ENCODE peak calls at places on chromosome 5, in four cellular contexts. F is GM12878, Z is HepG2, L is SK-N-SH. U is an unnamed sample.
A peak's percentile ranks its signal among the peaks of the same experiment; 100 is the strongest.

GRCh38 chr5:137254695-137255094 is 244.4 kb downstream of the SPOCK1 start:
- DNase-seq in F (no peak), Z (no peak), L (peak; percentile 23), U (no peak)

GRCh38 chr5:175697846-175698245 is 40.0 kb downstream of the HRH2 start:
- DNase-seq in F (no peak), Z (no peak), L (no peak), U (no peak)

GRCh38 chr5:131796793-131797693 is at the start of gene FNIP1:
- DNase-seq in F (peak; percentile 86), Z (peak; percentile 95), L (peak; percentile 100), U (peak; percentile 85)

GRCh38 chr5:171601266-171601881 is 181.9 kb downstream of the FGF18 start:
- DNase-seq in F (no peak), Z (no peak), L (no peak), U (no peak)

GRCh38 chr5:14518638-14519037 is 63.0 kb upstream of the OTULINL start:
- DNase-seq in F (no peak), Z (no peak), L (no peak), U (no peak)

GRCh38 chr5:100840364-100840763 is 62.7 kb downstream of the ST8SIA4 start:
- DNase-seq in F (peak; percentile 81), Z (no peak), L (no peak), U (peak; percentile 23)

GRCh38 chr5:89213584-89213983 is 330.6 kb upstream of the MEF2C start:
- DNase-seq in F (no peak), Z (no peak), L (no peak), U (no peak)

GRCh38 chr5:4921929-4922328 is 218.2 kb upstream of the ADAMTS16 start:
- DNase-seq in F (no peak), Z (no peak), L (no peak), U (no peak)

GRCh38 chr5:163964650-163965049 is 459.2 kb downstream of the MAT2B start:
- DNase-seq in F (no peak), Z (no peak), L (no peak), U (no peak)

GRCh38 chr5:134590992-134591659 is 41.5 kb downstream of the SAR1B start:
- DNase-seq in F (no peak), Z (peak; percentile 71), L (no peak), U (peak; percentile 79)

GRCh38 chr5:119330367-119331183 is 25.2 kb upstream of the TNFAIP8 start:
- DNase-seq in F (no peak), Z (no peak), L (no peak), U (no peak)

GRCh38 chr5:43041131-43041668 is 1.1 kb upstream of the ANXA2R start:
- DNase-seq in F (no peak), Z (no peak), L (no peak), U (no peak)

GRCh38 chr5:137622850-137623249 is 113.0 kb downstream of the KLHL3 start:
- DNase-seq in F (peak; percentile 9), Z (peak; percentile 64), L (no peak), U (no peak)

GRCh38 chr5:33530183-33530962 is 89.6 kb downstream of the TARS1 start:
- DNase-seq in F (no peak), Z (no peak), L (no peak), U (no peak)

GRCh38 chr5:128052764-128053163 is 30.8 kb upstream of the SLC12A2 start:
- DNase-seq in F (no peak), Z (no peak), L (no peak), U (no peak)

GRCh38 chr5:38455797-38456330 is 100.6 kb downstream of the LIFR start:
- DNase-seq in F (no peak), Z (no peak), L (no peak), U (no peak)

GRCh38 chr5:83524991-83525390 is 53.4 kb downstream of the VCAN start:
- DNase-seq in F (no peak), Z (no peak), L (no peak), U (no peak)

GRCh38 chr5:82635561-82636288 is 357.6 kb upstream of the RPS23 start:
- DNase-seq in F (no peak), Z (peak; percentile 98), L (no peak), U (peak; percentile 13)

GRCh38 chr5:77369566-77369965 is 122.5 kb downstream of the WDR41 start:
- DNase-seq in F (no peak), Z (no peak), L (no peak), U (no peak)

GRCh38 chr5:71922584-71923106 is 184.6 kb upstream of the MAP1B start:
- DNase-seq in F (no peak), Z (peak; percentile 3), L (no peak), U (peak; percentile 85)

GRCh38 chr5:16755641-16756040 is 138.8 kb upstream of the RETREG1 start:
- DNase-seq in F (no peak), Z (no peak), L (no peak), U (no peak)

GRCh38 chr5:55421074-55421529 is 113.3 kb downstream of the MTREX start:
- DNase-seq in F (peak; percentile 15), Z (no peak), L (no peak), U (no peak)

GRCh38 chr5:115366223-115366622 is 69.8 kb upstream of the CCDC112 start:
- DNase-seq in F (no peak), Z (no peak), L (peak; percentile 22), U (no peak)
- TF ChIP-seq SIN3A in F (no peak), Z (no peak), L (peak; percentile 72), U (no peak)

DNA sequence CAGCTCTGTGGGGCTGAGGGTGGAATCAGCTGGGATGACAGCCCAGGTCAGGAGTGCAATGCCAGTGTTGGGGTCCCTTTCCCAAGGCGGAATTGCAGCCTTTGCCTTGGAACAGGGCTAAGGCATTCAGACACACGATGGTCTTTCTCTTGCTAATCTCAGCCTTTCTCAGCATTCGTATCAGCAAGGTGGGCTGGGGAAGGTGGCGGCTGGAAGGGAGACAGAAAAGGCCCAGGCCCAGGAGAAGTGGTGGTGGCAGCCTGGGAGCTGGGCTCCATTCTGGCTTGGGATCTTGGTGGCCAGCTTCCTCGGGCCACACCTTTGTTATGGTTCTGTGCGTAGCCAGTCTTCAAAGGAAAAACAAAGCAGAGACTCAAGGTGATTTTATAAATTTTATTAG is 1.1 kb upstream of the ARHGEF28 start:
- DNase-seq in F (no peak), Z (no peak), L (no peak), U (no peak)
- TF ChIP-seq SIN3A in F (no peak), Z (no peak), L (no peak), U (no peak)

GRCh38 chr5:154215931-154216330 is 25.4 kb downstream of the GALNT10 start:
- DNase-seq in F (no peak), Z (no peak), L (no peak), U (no peak)

GRCh38 chr5:154222414-154222813 is 31.9 kb downstream of the GALNT10 start:
- DNase-seq in F (no peak), Z (no peak), L (no peak), U (no peak)

GRCh38 chr5:154223320-154223719 is 32.8 kb downstream of the GALNT10 start:
- DNase-seq in F (no peak), Z (no peak), L (no peak), U (no peak)

GRCh38 chr5:154221371-154221896 is 30.9 kb downstream of the GALNT10 start:
- DNase-seq in F (no peak), Z (no peak), L (no peak), U (peak; percentile 37)

DNA sequence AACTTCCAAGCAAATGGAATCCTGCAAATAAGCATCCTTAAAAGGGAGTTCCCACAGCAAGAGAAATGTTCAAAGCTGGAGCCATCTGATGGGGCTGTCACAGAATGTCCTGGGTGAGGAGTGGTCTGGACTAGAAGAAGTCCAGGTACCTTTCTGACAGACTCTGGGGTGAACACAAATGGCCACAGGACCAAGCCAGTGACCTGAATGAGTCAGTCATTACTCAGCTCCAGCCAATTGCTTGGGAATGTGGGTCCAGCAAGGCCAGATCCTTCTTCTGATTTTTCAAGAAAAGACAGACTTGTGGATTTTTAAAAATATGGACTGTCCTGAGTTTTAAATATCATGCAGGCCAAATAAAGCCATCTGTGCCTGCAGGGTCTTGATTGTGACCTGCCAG is 30.1 kb downstream of the GALNT10 start:
- DNase-seq in F (no peak), Z (no peak), L (no peak), U (peak; percentile 51)
- TF ChIP-seq SIN3A in F (no peak), Z (no peak), L (no peak), U (no peak)

GRCh38 chr5:116778015-116778414 is 203.4 kb upstream of the SEMA6A start:
- DNase-seq in F (no peak), Z (no peak), L (no peak), U (no peak)
- TF ChIP-seq SIN3A in F (no peak), Z (no peak), L (no peak), U (no peak)

DNA sequence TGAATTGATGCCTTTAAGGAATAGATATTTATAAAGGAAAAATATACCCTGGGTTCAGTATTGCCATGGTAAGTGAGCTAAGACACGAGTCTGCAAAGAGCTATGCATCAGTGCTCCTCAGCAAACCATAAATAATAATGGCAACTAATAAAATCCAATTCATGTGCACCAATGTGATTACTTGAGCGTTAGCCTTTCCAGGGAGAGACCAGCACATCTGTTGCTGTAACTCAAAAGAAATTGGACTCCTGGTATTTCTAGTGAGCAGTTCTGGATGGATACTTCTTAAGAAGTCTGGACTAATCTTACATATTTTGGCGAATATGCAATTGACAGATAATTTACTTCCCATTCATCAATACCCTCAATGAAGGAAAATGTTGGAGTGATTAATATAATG is 373.3 kb downstream of the ARHGEF28 start:
- DNase-seq in F (no peak), Z (no peak), L (no peak), U (no peak)
- TF ChIP-seq SIN3A in F (no peak), Z (no peak), L (no peak), U (no peak)

DNA sequence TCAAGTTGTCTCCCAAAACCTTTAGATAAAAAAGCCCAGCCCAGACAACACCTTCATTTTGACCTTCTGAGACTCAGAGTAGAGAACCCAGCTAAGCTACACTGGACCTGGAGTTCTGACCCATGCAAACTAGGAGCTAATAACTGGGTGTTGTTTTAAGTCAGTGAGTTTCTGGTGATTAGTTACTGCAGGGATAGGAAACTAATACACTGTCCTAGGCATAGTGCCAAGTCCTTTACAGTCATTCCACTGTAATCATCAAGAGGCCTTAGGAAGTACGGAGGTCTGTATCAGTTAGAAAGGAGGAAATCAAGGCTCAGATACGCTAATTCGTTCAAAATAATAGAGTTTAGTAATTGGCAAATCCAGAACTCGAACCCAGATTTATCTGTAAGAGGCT is 197.9 kb downstream of the KCTD16 start:
- DNase-seq in F (no peak), Z (no peak), L (no peak), U (no peak)
- TF ChIP-seq SIN3A in F (no peak), Z (no peak), L (no peak), U (no peak)

GRCh38 chr5:140312791-140313189 is 9.9 kb upstream of the PFDN1 start:
- DNase-seq in F (no peak), Z (no peak), L (no peak), U (no peak)
- TF ChIP-seq SIN3A in F (no peak), Z (no peak), L (no peak), U (no peak)

GRCh38 chr5:177117441-177118045 is 16.0 kb upstream of the NSD1 start:
- DNase-seq in F (no peak), Z (no peak), L (no peak), U (no peak)
- TF ChIP-seq SIN3A in F (no peak), Z (no peak), L (no peak), U (no peak)

U was measured in HCT116.